ENCODE peak calls at places on chromosome 4, in seven cellular contexts. M is adrenal gland, E is right lobe of liver, U is breast epithelium, Y is endothelial cell of umbilical vein, P is tibial nerve, N is NB4. F is an unnamed sample.

GRCh38 chr4:98514930-98515809 is 143.2 kb downstream of the TSPAN5 start:
- DNase-seq in E (no peak), U (no peak), Y (no peak), N (no peak), M (no peak), P (peak; percentile 40), F (no peak)

GRCh38 chr4:42080284-42080683 is 72.2 kb downstream of the BEND4 start:
- DNase-seq in N (no peak), P (no peak), M (no peak), E (no peak), U (no peak), Y (no peak), F (no peak)

GRCh38 chr4:171334549-171334948 is 478.7 kb upstream of the GALNTL6 start:
- DNase-seq in M (no peak), U (no peak), E (no peak), P (no peak), N (peak; percentile 6), Y (no peak), F (no peak)

GRCh38 chr4:119536572-119537528 is 91.8 kb downstream of the PDE5A start:
- DNase-seq in E (no peak), P (no peak), N (no peak), Y (peak; percentile 3), M (no peak), U (no peak), F (no peak)

GRCh38 chr4:186857793-186858192 is 134.1 kb upstream of the FAT1 start:
- DNase-seq in U (no peak), M (no peak), E (no peak), P (no peak), Y (no peak), N (no peak), F (no peak)

GRCh38 chr4:87506974-87507701 is 22.0 kb downstream of the SPARCL1 start:
- DNase-seq in Y (no peak), U (no peak), E (no peak), N (no peak), P (no peak), M (no peak), F (no peak)

GRCh38 chr4:36320130-36320902 is 38.9 kb downstream of the DTHD1 start:
- DNase-seq in P (no peak), M (no peak), E (no peak), U (no peak), Y (no peak), N (no peak), F (no peak)

GRCh38 chr4:181194096-181194495 is 1049.1 kb upstream of the TENM3 start:
- DNase-seq in Y (no peak), P (no peak), E (no peak), N (no peak), M (no peak), U (no peak), F (no peak)

GRCh38 chr4:121736735-121737351 is 28.1 kb downstream of the SMIM43 start:
- DNase-seq in P (peak; percentile 87), M (peak; percentile 63), U (no peak), Y (peak; percentile 52), N (peak; percentile 51), E (no peak), F (peak; percentile 43)

GRCh38 chr4:88352062-88352461 is 26.6 kb upstream of the HERC6 start:
- DNase-seq in E (no peak), P (no peak), M (no peak), U (no peak), N (no peak), Y (no peak), F (peak; percentile 14)

GRCh38 chr4:105808459-105809041 is 86.7 kb upstream of the NPNT start:
- DNase-seq in E (no peak), N (no peak), P (no peak), M (peak; percentile 23), Y (no peak), U (no peak), F (peak; percentile 4)

GRCh38 chr4:128654465-128654864 is 155.0 kb upstream of the JADE1 start:
- DNase-seq in U (no peak), E (no peak), Y (no peak), M (no peak), P (no peak), N (no peak), F (no peak)

GRCh38 chr4:107069049-107069448 is 32.9 kb upstream of the DKK2 start:
- DNase-seq in U (no peak), E (no peak), P (no peak), Y (peak; percentile 90), N (no peak), M (no peak), F (no peak)

DNA sequence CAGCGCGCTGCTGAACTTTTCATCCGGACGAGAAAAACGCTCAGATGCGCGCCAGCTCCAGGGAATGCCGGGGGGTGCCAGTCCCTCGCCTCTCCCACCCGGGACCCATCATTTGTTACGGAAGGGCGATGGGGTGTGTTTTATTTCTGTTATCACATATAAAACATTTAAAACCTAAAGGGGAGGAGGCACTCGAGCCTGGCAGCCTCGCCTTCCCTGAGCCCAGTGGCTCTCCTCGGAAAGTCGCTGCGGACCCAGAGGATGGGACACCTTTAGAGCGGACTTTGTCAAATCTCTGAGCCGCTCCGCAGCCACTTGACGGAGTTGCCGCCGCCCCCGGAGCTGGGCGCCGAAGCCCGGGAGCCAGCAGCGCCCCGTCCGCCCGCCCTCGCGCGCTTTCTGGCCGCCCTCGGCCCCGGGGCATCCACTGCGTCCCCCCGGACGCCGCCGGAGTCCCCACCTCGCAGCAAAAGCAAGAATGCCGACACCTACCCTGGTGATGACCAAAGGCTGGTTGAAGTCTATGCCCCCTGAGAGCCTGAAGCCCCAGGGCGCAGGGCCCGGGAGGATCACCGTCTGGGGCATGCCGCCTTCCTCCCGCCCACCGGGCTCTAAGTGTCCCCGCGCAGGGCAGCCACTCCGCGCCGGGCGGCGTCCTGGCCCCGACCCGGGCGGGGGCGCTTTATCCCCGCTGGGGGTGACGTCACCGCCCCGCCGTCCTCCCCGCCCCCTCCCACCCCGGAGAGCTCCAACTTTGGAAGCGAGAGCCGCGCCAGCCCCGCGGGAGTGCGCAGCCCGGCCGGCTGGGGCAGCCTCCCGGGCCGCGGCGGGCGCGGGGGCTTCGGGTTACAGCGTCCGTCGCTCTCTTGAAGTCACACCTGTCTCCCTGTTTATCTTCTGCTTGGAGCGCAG is at the start of gene PDLIM3:
- DNase-seq in E (peak; percentile 76), Y (peak; percentile 65), N (no peak), M (peak; percentile 35), P (no peak), U (peak; percentile 72), F (peak; percentile 41)
- TF ChIP-seq POLR2A in E (peak; percentile 65), Y (peak; percentile 53), N (no peak), M (no peak), P (peak; percentile 59), U (peak; percentile 59), F (peak; percentile 51)

DNA sequence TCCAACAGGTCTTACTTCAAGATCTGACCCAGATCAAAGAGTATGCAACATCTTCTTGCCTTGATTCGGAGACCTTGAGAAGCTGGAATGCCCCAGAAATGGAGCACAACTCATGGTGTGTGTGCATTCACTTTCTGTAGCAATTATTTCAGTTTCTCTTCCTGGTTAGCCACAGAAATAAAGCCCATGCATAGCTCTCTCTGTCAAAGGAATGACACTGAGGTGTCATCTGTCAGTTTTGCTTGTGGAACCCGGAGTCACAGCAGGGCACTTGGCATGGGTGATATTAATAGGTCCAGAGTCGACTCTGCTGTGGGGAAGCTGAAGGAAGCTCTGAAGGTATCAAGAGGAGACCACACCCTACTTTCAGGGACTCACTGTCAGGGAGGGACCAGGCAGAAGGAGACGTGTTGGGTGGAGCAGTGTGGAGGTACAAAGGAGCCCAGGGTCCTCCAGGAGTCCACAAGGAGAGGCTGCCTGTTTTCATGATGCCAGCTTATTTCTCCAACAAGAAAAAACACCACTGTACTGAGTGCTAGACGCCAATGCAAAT is 10.7 kb downstream of the CLNK start:
- DNase-seq in U (no peak), E (no peak), Y (no peak), N (no peak), P (no peak), M (no peak), F (no peak)
- TF ChIP-seq CTCF in U (no peak), E (no peak), Y (no peak), N (no peak), P (no peak), M (no peak), F (no peak)

DNA sequence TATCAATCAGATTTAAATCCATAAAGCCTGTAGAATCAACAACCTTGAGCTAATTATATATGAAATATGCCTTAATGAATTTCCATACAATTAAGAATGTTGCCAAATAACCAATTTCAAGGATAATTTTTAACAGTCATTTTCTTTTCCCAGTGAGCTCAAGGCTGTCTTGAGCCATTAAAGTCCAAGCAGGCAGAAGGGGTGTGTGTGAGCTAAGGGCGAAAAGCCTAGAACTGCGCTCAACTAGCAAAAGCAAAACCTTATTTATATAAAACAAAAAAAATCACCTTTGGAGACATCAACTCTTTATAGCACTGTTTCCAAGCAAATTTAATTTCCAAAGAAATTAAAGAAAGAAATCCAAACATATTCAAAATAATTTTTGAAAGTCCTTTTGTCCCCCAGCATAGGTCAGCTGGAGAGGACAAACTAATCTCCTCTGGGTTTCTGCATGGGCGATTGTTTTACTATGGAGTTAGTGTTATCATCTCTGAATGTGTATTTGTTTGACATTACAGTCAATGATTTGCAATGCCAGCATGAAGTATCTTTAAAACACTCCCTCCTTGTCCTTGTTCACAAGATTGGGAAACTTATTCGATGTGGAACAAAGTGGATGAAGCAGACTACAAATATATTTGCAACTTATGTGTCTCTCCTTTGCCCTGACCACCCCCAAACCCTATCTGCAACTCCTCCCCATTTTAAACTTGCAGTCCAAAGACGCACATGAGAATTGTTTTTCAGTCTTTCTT is 1.3 kb upstream of the PITX2 start:
- DNase-seq in P (no peak), Y (no peak), M (no peak), U (no peak), N (no peak), E (no peak), F (no peak)
- H3K4me3 ChIP-seq in P (no peak overlapping the region), Y (no peak overlapping the region), M (no peak overlapping the region), U (no peak overlapping the region), N (no peak overlapping the region), E (no peak overlapping the region), F (no peak overlapping the region)

DNA sequence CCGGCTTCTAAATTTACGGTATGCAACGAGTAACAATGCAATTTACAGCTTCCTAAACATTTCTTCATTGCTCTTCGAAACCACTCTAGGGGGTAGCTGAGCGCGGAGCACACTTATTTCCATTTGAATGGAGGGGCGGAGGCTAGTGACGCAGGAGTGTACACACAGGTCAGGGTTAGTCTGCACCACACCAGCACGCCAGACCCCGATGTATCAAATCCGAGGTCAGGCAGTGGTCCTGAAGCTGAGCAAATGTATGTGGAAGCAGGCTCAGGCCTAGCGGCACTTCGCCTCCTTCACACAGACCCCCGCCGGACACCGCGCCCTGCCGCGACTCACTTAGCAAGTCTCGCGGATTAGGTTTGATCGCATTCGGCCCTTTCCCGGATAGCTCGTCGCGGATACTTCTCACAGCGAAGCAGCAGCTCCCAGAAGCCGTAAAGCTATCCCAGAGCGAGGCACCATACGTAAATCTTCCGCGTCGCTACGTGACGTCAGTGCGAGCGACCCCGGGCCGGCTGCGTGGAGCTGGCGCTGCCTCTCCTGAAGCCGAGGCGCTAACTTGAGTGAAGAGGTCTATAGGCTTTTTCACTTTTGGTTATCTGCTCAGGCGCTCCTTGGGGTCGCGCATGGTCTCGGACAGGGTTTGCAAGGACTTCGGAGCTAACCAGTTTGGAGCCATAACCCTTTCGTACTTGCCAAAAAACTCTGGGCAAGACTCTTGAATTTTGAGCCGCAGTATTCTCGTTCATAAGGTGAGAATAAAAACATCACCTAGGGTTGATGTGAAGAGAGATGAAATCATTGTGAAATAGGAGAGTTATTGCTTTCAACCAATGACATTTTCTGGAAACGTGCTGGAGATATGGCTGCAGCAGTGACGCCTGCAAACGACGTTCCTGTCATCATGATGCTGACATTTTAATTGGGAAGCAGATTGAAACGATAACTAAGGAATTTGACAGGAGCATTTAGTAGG is at the start of gene AASDH:
- DNase-seq in U (peak; percentile 86), E (peak; percentile 89), M (peak; percentile 96), Y (peak; percentile 98), P (peak; percentile 92), N (peak; percentile 97), F (peak; percentile 91)
- TF ChIP-seq POLR2A in U (peak; percentile 85), E (peak; percentile 82), M (peak; percentile 87), Y (peak; percentile 84), P (peak; percentile 69), N (peak; percentile 96), F (peak; percentile 48)

F was measured in prostate gland.